ENCODE peak calls at places on chromosomes 4 and X, in five cellular contexts. B, J, C, G and I are unnamed samples.

GRCh38 chrX:109830704-109831206 is 97.7 kb upstream of the ACSL4 start:
- DNase-seq in B (no peak), J (no peak), C (no peak), G (no peak), I (no peak)

GRCh38 chrX:18896680-18897544 is 87.0 kb downstream of the PHKA2 start:
- DNase-seq in B (no peak), J (no peak), C (no peak), G (peak; percentile 75), I (no peak)

GRCh38 chr4:26613735-26614134 is 29.9 kb downstream of the TBC1D19 start:
- DNase-seq in B (no peak), J (no peak), C (no peak), G (no peak), I (no peak)

GRCh38 chr4:1447676-1448588 is 41.7 kb upstream of the NKX1-1 start:
- DNase-seq in B (peak; percentile 54), J (no peak), C (peak; percentile 11), G (peak; percentile 22), I (no peak)

GRCh38 chr4:88008133-88008621 is 742 bp downstream of the PKD2 start:
- DNase-seq in B (peak; percentile 69), J (no peak), C (peak; percentile 24), G (peak; percentile 87), I (peak; percentile 72)

GRCh38 chrX:10047631-10048030 is 80.5 kb downstream of the CLDN34 start:
- DNase-seq in B (no peak), J (no peak), C (no peak), G (no peak), I (no peak)

GRCh38 chr4:102500371-102501175 is 586 bp upstream of the NFKB1 start:
- DNase-seq in B (peak; percentile 70), J (peak; percentile 12), C (peak; percentile 52), G (peak; percentile 85), I (peak; percentile 67)

GRCh38 chrX:46251755-46252154 is 293.5 kb downstream of the ZNF674 start:
- DNase-seq in B (no peak), J (no peak), C (no peak), G (no peak), I (no peak)

GRCh38 chrX:132954323-132954722 is 4.1 kb downstream of the HS6ST2 start:
- DNase-seq in B (no peak), J (no peak), C (no peak), G (no peak), I (no peak)

GRCh38 chr4:146029939-146030710 is 91.5 kb upstream of the ZNF827 start:
- DNase-seq in B (no peak), J (no peak), C (no peak), G (no peak), I (no peak)

GRCh38 chr4:10205223-10205622 is 88.6 kb upstream of the WDR1 start:
- DNase-seq in B (no peak), J (no peak), C (no peak), G (no peak), I (no peak)

GRCh38 chr4:128355301-128355700 is 67.7 kb upstream of the PGRMC2 start:
- DNase-seq in B (no peak), J (no peak), C (no peak), G (no peak), I (peak; percentile 59)

GRCh38 chr4:21952549-21952948 is 4.0 kb upstream of the KCNIP4 start:
- DNase-seq in B (no peak), J (no peak), C (no peak), G (no peak), I (no peak)